ENCODE peak calls at places on chromosomes 16 and 17, in five cellular contexts. T is IMR-90, W is A549, U is SK-N-SH, P is GM12878. E is an unnamed sample.

GRCh38 chr17:83195330-83196087 is 116.1 kb downstream of the METRNL start:
- DNase-seq in U (no peak), W (no peak), T (no peak), P (no peak), E (no peak)

GRCh38 chr17:32955155-32955554 is 27.2 kb downstream of the TMEM98 start:
- DNase-seq in W (no peak), P (no peak), T (no peak), U (no peak), E (no peak)

GRCh38 chr16:27686926-27687325 is 137.0 kb downstream of the KATNIP start:
- DNase-seq in P (no peak), W (no peak), U (no peak), T (no peak), E (no peak)

GRCh38 chr16:65754799-65755691 is 611.4 kb upstream of the CDH5 start:
- DNase-seq in U (peak), T (peak), W (no peak), P (no peak), E (no peak)

GRCh38 chr16:50351116-50351515 is 17.7 kb downstream of the BRD7 start:
- DNase-seq in P (no peak), U (no peak), T (peak), W (no peak), E (no peak)

GRCh38 chr17:76090517-76091135 is 11.6 kb downstream of the ZACN start:
- DNase-seq in T (no peak), W (no peak), P (no peak), U (no peak), E (no peak)

GRCh38 chr17:79902146-79902791 is 63.0 kb upstream of the CBX4 start:
- DNase-seq in T (no peak), P (no peak), W (no peak), U (no peak), E (no peak)

GRCh38 chr17:59633658-59634359 is 14.1 kb downstream of the CLTC start:
- DNase-seq in T (no peak), U (no peak), W (no peak), P (no peak), E (no peak)

GRCh38 chr17:50064253-50064991 is 8.5 kb downstream of the ITGA3 start:
- DNase-seq in P (no peak), U (peak), W (peak), T (peak), E (peak)

GRCh38 chr17:77543779-77544178 is 403.0 kb downstream of the SEC14L1 start:
- DNase-seq in W (no peak), U (no peak), P (no peak), T (no peak), E (no peak)

GRCh38 chr16:68436581-68436980 is 11.7 kb downstream of the SMPD3 start:
- DNase-seq in W (no peak), P (no peak), U (no peak), T (no peak), E (peak)

GRCh38 chr17:49280918-49281317 is 50.3 kb upstream of the PHOSPHO1 start:
- DNase-seq in P (no peak), T (no peak), W (no peak), U (no peak), E (no peak)

GRCh38 chr16:2478273-2478672 is 3.3 kb downstream of the TBC1D24 start:
- DNase-seq in W (no peak), P (no peak), U (no peak), T (no peak), E (no peak)

GRCh38 chr17:38428643-38429371 is 543 bp downstream of the ARHGAP23 start:
- DNase-seq in U (peak), T (peak), W (peak), P (no peak), E (no peak)

GRCh38 chr17:50737118-50737698 is 17.8 kb downstream of the LUC7L3 start:
- DNase-seq in W (no peak), T (no peak), P (no peak), U (no peak), E (no peak)

GRCh38 chr16:71201054-71201453 is 29.5 kb downstream of the HYDIN start:
- DNase-seq in U (no peak), T (no peak), P (no peak), W (no peak), E (no peak)

GRCh38 chr17:75476274-75476673 is 19.8 kb downstream of the TMEM94 start:
- DNase-seq in W (no peak), P (no peak), T (peak), U (no peak), E (no peak)

GRCh38 chr17:74305865-74306654 is 20.0 kb upstream of the KIF19 start:
- DNase-seq in W (no peak), P (no peak), U (no peak), T (no peak), E (no peak)

GRCh38 chr16:58329147-58329546 is 34.3 kb upstream of the PRSS54 start:
- DNase-seq in P (no peak), U (no peak), W (no peak), T (peak), E (no peak)

GRCh38 chr16:89779231-89779912 is 37.1 kb downstream of the FANCA start:
- DNase-seq in P (no peak), U (peak), W (no peak), T (no peak), E (no peak)

GRCh38 chr17:16944334-16945140 is 27.4 kb downstream of the TNFRSF13B start:
- DNase-seq in W (no peak), U (no peak), P (no peak), T (no peak), E (no peak)

GRCh38 chr17:16942141-16943031 is 29.5 kb downstream of the TNFRSF13B start:
- DNase-seq in W (no peak), P (no peak), T (peak), U (no peak), E (no peak)

GRCh38 chr17:16943541-16944333 is 28.2 kb downstream of the TNFRSF13B start:
- DNase-seq in P (no peak), W (no peak), T (no peak), U (no peak), E (no peak)

GRCh38 chr17:16941643-16942042 is 30.3 kb downstream of the TNFRSF13B start:
- DNase-seq in W (no peak), T (peak), U (no peak), P (no peak), E (no peak)

GRCh38 chr17:16943032-16943352 is 28.9 kb downstream of the TNFRSF13B start:
- DNase-seq in T (no peak), W (no peak), P (no peak), U (no peak), E (no peak)
- TF ChIP-seq SMC3 in T (no peak), W (no peak), P (no peak), U (no peak), E (no peak)

DNA sequence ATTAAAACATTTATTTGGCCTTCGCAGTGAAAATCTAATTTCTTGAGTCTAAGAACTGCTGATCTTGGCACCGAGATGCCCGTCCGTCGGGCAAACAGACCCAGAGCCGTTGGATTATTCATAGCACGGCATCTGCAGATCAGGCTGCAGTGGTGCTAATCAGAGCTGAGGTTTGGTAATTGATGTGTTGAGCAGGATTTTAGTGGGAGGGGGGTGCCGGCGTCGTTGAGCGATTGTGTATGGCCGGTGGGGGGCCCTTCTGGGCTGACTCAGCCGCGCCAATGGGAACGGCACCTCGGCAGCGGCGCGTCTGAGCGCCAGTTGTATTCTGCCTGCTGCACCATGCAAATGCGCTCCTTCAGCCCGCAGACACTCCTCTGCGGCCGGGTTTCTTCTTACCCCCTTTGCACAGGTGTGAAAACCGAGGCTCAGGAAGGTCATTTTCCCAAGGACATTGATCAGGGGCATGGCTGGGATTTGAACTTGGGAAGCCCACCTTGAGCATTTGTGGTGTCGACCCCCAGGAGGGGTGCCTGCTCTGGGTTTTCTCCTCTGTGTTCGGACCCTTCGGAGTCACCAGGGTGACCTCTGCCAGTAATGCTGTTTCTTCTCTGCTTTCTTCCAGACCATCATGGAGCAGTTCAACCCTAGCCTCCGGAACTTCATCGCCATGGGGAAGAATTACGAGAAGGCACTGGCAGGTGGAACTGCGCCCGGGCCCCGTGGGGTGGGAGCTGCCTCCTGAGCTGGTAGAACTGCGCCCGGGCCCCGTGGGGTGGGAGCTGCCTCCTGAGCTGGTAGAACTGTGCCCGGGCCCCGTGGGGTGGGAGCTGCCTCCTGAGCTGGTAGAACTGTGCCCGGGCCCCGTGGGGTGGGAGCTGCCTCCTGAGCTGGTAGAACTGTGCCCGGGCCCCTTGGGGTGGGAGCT is 18.4 kb downstream of the BAIAP2 start:
- DNase-seq in U (peak), W (no peak), P (no peak), T (no peak), E (no peak)
- TF ChIP-seq SMC3 in U (no peak), W (no peak), P (no peak), T (no peak), E (no peak)

GRCh38 chr16:23788653-23789052 is 33.8 kb downstream of the CHP2 start:
- DNase-seq in W (no peak), T (no peak), P (no peak), U (no peak), E (no peak)

GRCh38 chr16:23786964-23787571 is 32.2 kb downstream of the CHP2 start:
- DNase-seq in T (no peak), W (no peak), P (no peak), U (no peak), E (no peak)

GRCh38 chr16:23784811-23785447 is 30.1 kb downstream of the CHP2 start:
- DNase-seq in T (peak), U (no peak), W (no peak), P (no peak), E (peak)

GRCh38 chr16:23781176-23781575 is 26.4 kb downstream of the CHP2 start:
- DNase-seq in P (no peak), U (no peak), T (no peak), W (no peak), E (no peak)

GRCh38 chr16:23785842-23786241 is 31.0 kb downstream of the CHP2 start:
- DNase-seq in U (no peak), T (no peak), P (no peak), W (no peak), E (no peak)
- TF ChIP-seq SMC3 in U (no peak), T (no peak), P (no peak), W (no peak), E (no peak)

GRCh38 chr16:53022374-53022773 is 30.3 kb downstream of the CHD9NB start:
- DNase-seq in U (peak), T (peak), W (peak), P (no peak), E (peak)
- TF ChIP-seq SMC3 in U (peak), T (peak), W (peak), P (peak), E (peak)

GRCh38 chr17:21286066-21286770 is 1.7 kb downstream of the MAP2K3 start:
- DNase-seq in U (peak), W (peak), T (peak), P (no peak), E (no peak)
- TF ChIP-seq SMC3 in U (no peak), W (peak), T (no peak), P (no peak), E (no peak)